ENCODE peak calls at places on chromosomes 5 and 9, in four cellular contexts. E, X, D and F are unnamed samples.
A peak's percentile ranks its signal among the peaks of the same experiment; 100 is the strongest.

GRCh38 chr5:124239572-124239971 is 506.9 kb downstream of the ZNF608 start:
- DNase-seq in E (no peak), X (no peak), D (no peak), F (no peak)

GRCh38 chr5:83149671-83150070 is 72.3 kb downstream of the XRCC4 start:
- DNase-seq in E (no peak), X (no peak), D (no peak), F (no peak)

GRCh38 chr9:86705474-86705873 is 241.8 kb downstream of the GAS1 start:
- DNase-seq in E (no peak), X (no peak), D (no peak), F (no peak)

GRCh38 chr5:153592081-153592480 is 101.6 kb downstream of the GRIA1 start:
- DNase-seq in E (no peak), X (no peak), D (no peak), F (no peak)

GRCh38 chr5:142743677-142744441 is 26.3 kb upstream of the ARHGAP26 start:
- DNase-seq in E (no peak), X (no peak), D (no peak), F (no peak)

GRCh38 chr9:107221321-107221720 is 61.8 kb upstream of the RAD23B start:
- DNase-seq in E (no peak), X (no peak), D (no peak), F (no peak)

GRCh38 chr9:133874061-133874638 is 118.0 kb downstream of the VAV2 start:
- DNase-seq in E (no peak), X (no peak), D (no peak), F (no peak)

GRCh38 chr5:121503111-121503840 is 348.4 kb upstream of the FTMT start:
- DNase-seq in E (peak; percentile 51), X (no peak), D (peak; percentile 13), F (peak; percentile 55)

GRCh38 chr5:178785999-178786398 is 55.5 kb upstream of the ZNF354A start:
- DNase-seq in E (no peak), X (peak; percentile 41), D (no peak), F (no peak)

GRCh38 chr9:133737774-133738038 is 446 bp downstream of the SARDH start:
- DNase-seq in E (no peak), X (no peak), D (no peak), F (no peak)

GRCh38 chr5:42824347-42824976 is 12.8 kb upstream of the SELENOP start:
- DNase-seq in E (no peak), X (no peak), D (peak; percentile 94), F (no peak)
- TF ChIP-seq JUN in E (no peak), X (no peak), D (no peak), F (no peak)

GRCh38 chr5:21574429-21574828 is 1278.7 kb downstream of the CDH12 start:
- DNase-seq in E (no peak), X (peak; percentile 1), D (no peak), F (no peak)

DNA sequence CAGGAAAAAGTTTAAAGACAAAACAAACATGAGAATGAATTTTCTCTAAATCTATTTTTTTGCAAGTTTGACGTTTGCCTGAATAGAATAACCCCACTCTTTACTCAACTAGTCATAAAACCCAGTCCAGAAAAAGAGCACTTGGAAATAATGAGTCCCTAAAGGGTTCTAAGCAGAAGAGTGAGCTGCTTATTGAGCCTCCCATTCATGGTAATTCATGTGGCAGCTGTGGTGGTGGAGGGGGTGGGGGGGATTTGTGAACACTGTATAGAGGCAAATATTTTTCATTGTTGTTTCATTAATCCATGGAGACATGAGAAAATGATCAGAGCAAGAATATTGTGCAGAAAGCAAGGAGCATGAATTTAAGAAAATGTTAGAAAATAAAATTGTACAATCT is 1279.2 kb downstream of the CDH12 start:
- DNase-seq in E (no peak), X (peak; percentile 1), D (no peak), F (no peak)
- TF ChIP-seq CREB1 in E (no peak), X (no peak), D (no peak), F (no peak)

DNA sequence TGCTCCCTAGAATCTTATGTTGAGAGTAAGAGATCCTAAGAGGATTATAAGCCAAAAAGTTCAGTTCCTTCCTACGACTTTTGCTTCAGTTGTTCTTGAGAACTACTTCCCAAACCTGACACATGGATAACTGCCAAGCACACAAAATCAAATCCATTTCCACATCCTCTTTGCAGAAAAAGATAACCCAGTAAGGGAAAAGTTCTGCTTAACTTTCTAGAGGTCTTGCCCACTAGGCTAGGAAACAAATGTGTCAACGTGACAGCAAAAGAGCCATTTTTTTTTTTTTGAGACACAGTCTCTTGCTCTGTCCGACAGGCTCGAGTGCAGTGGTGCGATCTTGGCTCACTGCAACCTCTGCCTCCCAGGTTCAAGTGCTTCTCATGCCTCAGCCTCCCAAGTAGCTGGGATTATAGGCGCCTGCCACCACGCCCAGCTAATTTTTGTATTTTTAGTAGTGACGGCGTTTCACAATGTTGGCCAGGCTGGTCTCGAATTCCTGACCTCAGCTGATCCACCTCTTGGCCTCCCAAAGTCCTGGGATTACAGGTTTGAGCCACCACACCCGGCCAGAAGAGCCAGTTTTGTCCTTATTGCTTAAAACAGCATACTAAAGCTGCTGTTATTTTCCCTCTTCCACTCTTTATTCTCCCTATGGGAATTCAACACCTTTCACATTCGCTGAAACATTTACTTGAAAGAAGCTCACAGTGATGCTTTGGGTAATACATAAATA is 24.2 kb downstream of the CSNK1A1 start:
- DNase-seq in E (no peak), X (no peak), D (no peak), F (no peak)
- TF ChIP-seq JUN in E (no peak), X (no peak), D (no peak), F (no peak)

GRCh38 chr5:151699071-151699901 is 12.6 kb upstream of the SPARC start:
- DNase-seq in E (no peak), X (no peak), D (peak; percentile 52), F (no peak)
- TF ChIP-seq CREB1 in E (no peak), X (no peak), D (no peak), F (no peak)

GRCh38 chr9:18296702-18297531 is 177.0 kb upstream of the ADAMTSL1 start:
- DNase-seq in E (no peak), X (no peak), D (no peak), F (no peak)
- TF ChIP-seq JUN in E (no peak), X (no peak), D (no peak), F (no peak)

DNA sequence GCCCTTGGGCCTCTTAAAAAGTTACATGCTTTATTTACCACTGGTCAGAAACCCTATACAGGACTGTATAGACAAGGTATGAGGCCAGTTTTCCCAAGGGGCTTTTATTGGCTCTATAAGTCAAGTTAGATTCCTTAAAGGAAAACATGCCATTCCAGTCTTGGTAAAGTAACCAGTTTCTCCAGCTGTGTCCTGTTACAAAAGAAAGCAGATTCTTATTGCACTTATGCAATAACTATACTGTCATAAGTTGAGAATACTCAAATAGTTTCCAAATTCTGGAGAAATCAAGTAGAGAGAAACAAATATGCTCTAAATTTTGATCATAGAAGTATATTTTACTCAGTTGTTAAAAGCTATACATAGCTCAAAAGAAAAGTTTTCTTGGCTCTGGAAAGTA is 47.2 kb downstream of the PTGS1 start:
- DNase-seq in E (no peak), X (no peak), D (no peak), F (no peak)
- TF ChIP-seq CREB1 in E (no peak), X (no peak), D (no peak), F (no peak)

GRCh38 chr9:131807131-131807990 is 67.5 kb upstream of the RAPGEF1 start:
- DNase-seq in E (peak; percentile 77), X (no peak), D (no peak), F (peak; percentile 73)
- TF ChIP-seq JUN in E (no peak), X (no peak), D (no peak), F (no peak)

GRCh38 chr5:68253612-68254341 is 38.2 kb downstream of the PIK3R1 start:
- DNase-seq in E (no peak), X (no peak), D (no peak), F (no peak)

GRCh38 chr5:68250662-68251298 is 35.2 kb downstream of the PIK3R1 start:
- DNase-seq in E (no peak), X (no peak), D (no peak), F (no peak)

GRCh38 chr5:68251386-68251785 is 35.8 kb downstream of the PIK3R1 start:
- DNase-seq in E (no peak), X (no peak), D (no peak), F (no peak)

GRCh38 chr5:68252678-68253520 is 37.3 kb downstream of the PIK3R1 start:
- DNase-seq in E (peak; percentile 58), X (peak; percentile 62), D (peak; percentile 63), F (peak; percentile 67)

GRCh38 chr5:68251804-68252648 is 36.5 kb downstream of the PIK3R1 start:
- DNase-seq in E (no peak), X (no peak), D (no peak), F (no peak)
- TF ChIP-seq CREB1 in E (no peak), X (no peak), D (no peak), F (no peak)

GRCh38 chr5:72093231-72093630 is 14.0 kb upstream of the MAP1B start:
- DNase-seq in E (no peak), X (no peak), D (no peak), F (no peak)
- TF ChIP-seq JUN in E (no peak), X (no peak), D (no peak), F (no peak)

DNA sequence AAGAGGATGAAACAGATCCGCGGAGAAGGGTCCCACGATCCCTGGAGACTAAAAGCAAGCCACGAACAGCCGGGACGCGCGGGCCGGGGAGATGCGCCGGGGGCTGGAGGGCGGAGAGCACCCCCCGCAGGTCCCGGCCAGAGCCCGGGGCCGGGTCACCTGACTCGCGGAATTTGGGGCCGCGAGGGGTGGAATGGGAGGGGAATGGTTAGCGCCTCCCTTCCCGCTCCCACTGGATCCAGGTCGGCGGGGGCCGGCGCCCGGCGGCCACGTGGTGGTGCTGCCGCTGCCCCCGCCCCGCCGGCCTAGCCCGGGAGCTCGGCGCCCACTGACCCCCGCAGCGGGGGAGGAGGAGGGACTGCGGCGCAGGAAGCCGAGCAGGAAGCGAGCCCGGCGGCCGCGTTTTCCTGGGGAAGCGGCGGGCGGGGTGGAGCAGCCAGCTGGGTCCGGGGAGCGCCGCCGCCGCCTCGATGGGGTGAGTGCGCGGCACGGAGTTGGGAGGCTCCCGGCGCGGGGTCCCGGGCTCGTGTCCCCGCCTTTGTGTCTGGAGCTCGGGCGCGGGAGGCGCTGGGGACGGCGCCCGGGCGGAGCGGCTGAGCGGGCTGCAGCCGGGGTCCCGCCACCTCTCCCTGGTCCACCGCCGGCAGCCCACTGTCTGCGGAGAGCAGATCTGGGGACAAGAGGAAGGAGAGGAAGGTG is at the start of gene RAI14:
- DNase-seq in E (peak; percentile 86), X (peak; percentile 91), D (peak; percentile 41), F (peak; percentile 84)
- TF ChIP-seq CREB1 in E (no peak), X (no peak), D (no peak), F (no peak)